ENCODE peak calls at places on chromosomes 3 and 15, in five cellular contexts. D is left lung; J is CD4-positive, alpha-beta memory T cell; I is OCI-LY7; P is adrenal gland. W is an unnamed sample. For H3K4me1, the result is how much of the 10 kb centered on the place peaks cover.

GRCh38 chr3:111923095-111923771 is 55.6 kb upstream of the ABHD10 start:
- DNase-seq in D (no peak), J (no peak), I (no peak), P (no peak), W (no peak)

GRCh38 chr3:126539558-126540250 is 15.7 kb downstream of the CHST13 start:
- DNase-seq in D (peak), J (no peak), I (no peak), P (peak), W (peak)

GRCh38 chr3:13500133-13500885 is 20.2 kb downstream of the HDAC11 start:
- DNase-seq in D (no peak), J (no peak), I (peak), P (no peak), W (peak)

GRCh38 chr3:151425640-151426336 is 35.1 kb downstream of the IGSF10 start:
- DNase-seq in D (no peak), J (no peak), I (no peak), P (no peak), W (no peak)

GRCh38 chr3:9122732-9123364 is 126.6 kb downstream of the SRGAP3 start:
- DNase-seq in D (no peak), J (no peak), I (no peak), P (no peak), W (no peak)

GRCh38 chr3:39414421-39414907 is 7.9 kb downstream of the RPSA start:
- DNase-seq in D (no peak), J (no peak), I (peak), P (no peak), W (no peak)

GRCh38 chr3:150733936-150734794 is 28.8 kb downstream of the SIAH2 start:
- DNase-seq in D (no peak), J (no peak), I (no peak), P (peak), W (no peak)

GRCh38 chr15:72735111-72735510 is 48.4 kb downstream of the ADPGK start:
- DNase-seq in D (no peak), J (no peak), I (no peak), P (no peak), W (no peak)

GRCh38 chr3:168117059-168117458 is 21.3 kb upstream of the GOLIM4 start:
- DNase-seq in D (peak), J (no peak), I (no peak), P (no peak), W (no peak)

GRCh38 chr3:49775538-49775937 is 10.8 kb downstream of the IP6K1 start:
- DNase-seq in D (no peak), J (no peak), I (no peak), P (peak), W (no peak)

GRCh38 chr3:59438492-59438891 is 388.7 kb upstream of the CFAP20DC start:
- DNase-seq in D (no peak), J (no peak), I (no peak), P (no peak), W (no peak)

DNA sequence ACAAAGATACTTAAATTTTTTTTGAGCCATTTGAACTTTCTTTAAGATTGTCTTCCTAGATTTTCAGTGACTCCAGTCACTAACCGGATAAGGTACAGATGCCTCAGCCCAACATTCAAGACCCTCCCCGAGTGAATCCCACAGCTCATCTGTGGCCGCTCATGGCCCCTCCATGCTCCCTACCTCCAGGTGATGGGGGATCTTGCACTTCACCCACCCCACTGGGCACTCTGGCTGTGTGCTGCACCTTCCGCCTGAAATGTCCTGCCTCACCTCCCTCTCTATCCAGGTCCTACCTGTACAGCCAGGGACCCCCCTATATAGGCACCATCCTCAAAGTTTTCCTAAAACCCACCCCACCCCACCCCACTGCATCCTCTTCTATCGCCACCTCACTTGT is 24.6 kb downstream of the NTRK3 start:
- DNase-seq in D (no peak), J (no peak), I (no peak), P (no peak), W (peak)
- H3K4me1 ChIP-seq in D (under half), J (under half), I (under half), P (under half), W (under half)

GRCh38 chr3:108833616-108834015 is 11.0 kb downstream of the TRAT1 start:
- DNase-seq in D (no peak), J (no peak), I (no peak), P (no peak), W (no peak)
- H3K4me1 ChIP-seq in D (under half), J (half or more), I (under half), P (under half), W (under half)

GRCh38 chr15:67174446-67174845 is 80.0 kb downstream of the AAGAB start:
- DNase-seq in D (no peak), J (no peak), I (no peak), P (no peak), W (no peak)

GRCh38 chr15:67175643-67176071 is 78.8 kb downstream of the AAGAB start:
- DNase-seq in D (peak), J (no peak), I (no peak), P (peak), W (peak)

GRCh38 chr15:67177750-67178149 is 76.7 kb downstream of the AAGAB start:
- DNase-seq in D (no peak), J (no peak), I (no peak), P (no peak), W (no peak)

GRCh38 chr15:67174864-67175573 is 79.4 kb downstream of the AAGAB start:
- DNase-seq in D (no peak), J (no peak), I (peak), P (no peak), W (no peak)

DNA sequence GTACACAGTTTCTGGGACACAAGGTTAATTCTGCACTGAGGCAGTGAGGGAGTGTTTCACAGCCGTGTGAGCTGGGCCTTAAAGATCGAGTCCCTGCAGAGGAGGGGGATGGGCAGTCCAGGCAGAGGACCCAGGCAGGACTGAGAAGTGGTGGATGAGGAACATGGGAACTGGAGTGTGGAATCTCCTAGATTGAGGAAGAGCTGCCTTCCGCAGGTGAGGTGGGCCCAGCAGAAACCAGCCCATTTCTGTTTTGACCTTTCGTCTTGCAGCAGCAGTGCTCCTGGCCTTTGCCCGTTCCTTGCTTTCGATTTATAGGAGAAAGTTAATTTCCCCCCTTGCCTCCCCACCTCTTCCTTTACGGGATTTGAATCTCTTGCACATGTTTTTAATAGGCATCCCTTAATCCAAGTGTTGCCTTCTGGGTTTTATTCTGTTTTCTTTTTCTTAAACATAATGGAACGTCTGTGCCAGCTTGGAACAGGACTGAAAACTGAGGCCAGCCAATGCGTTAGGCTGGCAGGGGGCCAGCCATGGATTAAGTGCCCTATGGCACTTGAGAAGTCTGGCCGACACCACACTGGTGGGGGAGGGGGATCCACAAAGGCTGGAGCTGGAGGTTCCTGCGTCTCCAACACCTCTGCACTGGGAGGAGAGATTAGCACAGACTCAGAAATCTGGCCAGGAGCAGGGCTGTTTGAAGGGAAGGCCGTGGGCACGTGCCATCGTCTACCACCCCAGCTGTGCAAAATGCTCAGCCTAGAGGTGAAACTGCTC is 78.1 kb downstream of the AAGAB start:
- DNase-seq in D (no peak), J (no peak), I (no peak), P (no peak), W (no peak)
- H3K4me1 ChIP-seq in D (under half), J (under half), I (under half), P (under half), W (under half)

DNA sequence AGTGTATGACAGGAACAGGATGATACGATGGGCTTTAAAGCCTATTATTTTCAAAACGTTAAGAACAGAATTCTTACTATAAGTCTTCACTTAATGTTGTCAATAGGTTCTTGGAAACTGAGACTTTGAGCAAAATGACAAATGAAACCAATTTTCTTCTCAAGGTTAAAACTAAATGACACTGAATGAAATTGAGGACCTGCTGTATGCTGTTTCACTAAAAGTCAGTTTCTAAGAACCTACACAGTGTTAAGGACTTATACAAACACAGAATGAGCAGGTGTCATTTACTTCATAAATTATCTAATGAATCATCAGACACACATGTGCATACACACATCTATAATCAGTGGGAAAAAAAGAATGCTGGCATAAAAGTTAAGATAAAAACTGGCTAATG is 106.9 kb downstream of the RFTN1 start:
- DNase-seq in D (no peak), J (no peak), I (no peak), P (no peak), W (no peak)
- H3K4me1 ChIP-seq in D (under half), J (under half), I (under half), P (under half), W (under half)

GRCh38 chr3:195899701-195900425 is 8.5 kb downstream of the TNK2 start:
- DNase-seq in D (no peak), J (no peak), I (no peak), P (no peak), W (peak)
- H3K4me1 ChIP-seq in D (half or more), J (half or more), I (half or more), P (under half), W (under half)

GRCh38 chr3:141103067-141103466 is 51.9 kb downstream of the SPSB4 start:
- DNase-seq in D (no peak), J (no peak), I (no peak), P (peak), W (no peak)
- H3K4me1 ChIP-seq in D (under half), J (under half), I (under half), P (under half), W (under half)

DNA sequence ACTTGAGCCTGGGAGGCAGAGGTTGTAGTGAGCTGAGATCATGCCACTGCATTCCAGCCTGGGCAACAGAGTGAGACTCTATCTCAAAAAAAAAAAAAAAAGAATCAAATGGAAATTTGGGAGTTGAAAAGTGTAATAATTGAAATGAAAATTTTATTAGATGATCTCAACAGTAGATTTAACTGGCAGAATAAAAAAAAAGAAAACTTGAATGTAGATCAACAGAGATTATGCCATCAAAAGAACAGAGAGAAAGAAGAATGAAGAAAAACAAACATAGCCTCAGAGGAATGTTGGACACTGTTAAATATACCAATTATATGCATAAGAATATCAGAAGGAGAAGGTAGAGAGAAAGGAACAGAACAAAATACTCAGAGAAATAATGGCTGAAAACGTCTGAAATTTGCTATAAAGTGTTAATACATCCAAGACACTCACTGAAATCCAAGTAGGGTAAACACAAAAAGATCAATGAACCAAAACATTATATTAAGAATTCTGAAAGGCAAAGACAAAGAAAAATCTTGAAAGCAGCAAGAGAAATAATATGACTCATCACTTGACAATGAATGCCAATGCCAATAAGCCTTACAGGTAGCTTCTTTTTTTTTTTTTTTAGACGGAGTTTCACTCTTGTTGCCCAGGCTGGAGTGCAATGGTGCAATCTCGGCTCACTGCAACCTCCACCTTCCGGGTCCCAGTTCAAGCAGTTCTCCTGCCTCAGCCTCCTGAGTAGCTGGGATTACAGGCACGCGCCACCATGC is 14.6 kb upstream of the ELP6 start:
- DNase-seq in D (no peak), J (no peak), I (no peak), P (no peak), W (no peak)
- H3K4me1 ChIP-seq in D (under half), J (under half), I (under half), P (under half), W (under half)

GRCh38 chr3:135688003-135688402 is 277.5 kb upstream of the PPP2R3A start:
- DNase-seq in D (no peak), J (no peak), I (no peak), P (no peak), W (no peak)
- H3K4me1 ChIP-seq in D (under half), J (under half), I (under half), P (under half), W (under half)

DNA sequence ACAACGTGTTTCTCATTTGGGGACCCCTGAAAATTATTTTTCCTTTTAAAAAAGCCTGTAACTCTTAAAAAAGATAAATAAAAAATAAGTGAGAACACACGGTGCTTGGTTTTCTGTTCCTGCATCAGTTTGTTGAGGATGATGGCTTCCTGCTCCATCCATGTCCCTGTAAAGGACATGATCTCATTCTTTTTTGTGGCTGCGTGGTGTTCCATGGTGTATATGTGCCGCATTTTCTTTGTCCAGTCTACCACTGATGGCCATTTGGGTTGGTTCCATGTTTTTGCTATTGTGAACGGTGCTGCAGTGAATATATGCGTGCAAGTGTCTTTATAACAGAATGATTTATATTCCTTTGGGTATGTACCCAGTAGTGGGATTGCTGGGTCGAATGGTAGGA is 2.3 kb downstream of the TSPAN3 start:
- DNase-seq in D (no peak), J (no peak), I (no peak), P (no peak), W (no peak)
- H3K4me1 ChIP-seq in D (half or more), J (under half), I (under half), P (under half), W (under half)

GRCh38 chr15:59794229-59794886 is 105.2 kb upstream of the BNIP2 start:
- DNase-seq in D (no peak), J (no peak), I (no peak), P (no peak), W (no peak)
- H3K4me1 ChIP-seq in D (under half), J (half or more), I (under half), P (under half), W (under half)